ENCODE peak calls at places on chromosomes 1 and 21, in ten cellular contexts. One of them, this sample, is unnamed.
A peak's percentile ranks its signal among the peaks of the same experiment; 100 is the strongest.

GRCh38 chr1:14713077-14713476 is 114.6 kb downstream of the KAZN start:
- DNase-seq in stomach: no peak
- DNase-seq in body of pancreas: no peak
- DNase-seq in mucosa of descending colon: no peak
- DNase-seq in BE2C: no peak
- DNase-seq in NB4: no peak
- DNase-seq in neural progenitor cell: no peak
- DNase-seq in transverse colon: no peak
- DNase-seq in fibroblast of lung: no peak
- DNase-seq in spleen: no peak
- DNase-seq in this sample: no peak

GRCh38 chr1:67579623-67580394 is 105.2 kb upstream of the GADD45A start:
- DNase-seq in BE2C: no peak
- DNase-seq in transverse colon: no peak
- DNase-seq in fibroblast of lung: no peak
- DNase-seq in mucosa of descending colon: no peak
- DNase-seq in body of pancreas: no peak
- DNase-seq in NB4: no peak
- DNase-seq in stomach: no peak
- DNase-seq in spleen: no peak
- DNase-seq in neural progenitor cell: no peak
- DNase-seq in this sample: no peak

GRCh38 chr1:191255354-191256057 is 777.8 kb upstream of the BRINP3 start:
- DNase-seq in BE2C: no peak
- DNase-seq in body of pancreas: no peak
- DNase-seq in fibroblast of lung: no peak
- DNase-seq in mucosa of descending colon: no peak
- DNase-seq in stomach: no peak
- DNase-seq in spleen: no peak
- DNase-seq in neural progenitor cell: peak; percentile 69
- DNase-seq in transverse colon: no peak
- DNase-seq in NB4: peak; percentile 8
- DNase-seq in this sample: no peak

GRCh38 chr1:110620250-110620615 is 14.1 kb upstream of the KCNA2 start:
- DNase-seq in BE2C: no peak
- DNase-seq in neural progenitor cell: no peak
- DNase-seq in mucosa of descending colon: no peak
- DNase-seq in body of pancreas: no peak
- DNase-seq in stomach: no peak
- DNase-seq in fibroblast of lung: no peak
- DNase-seq in NB4: no peak
- DNase-seq in transverse colon: peak; percentile 42
- DNase-seq in spleen: peak; percentile 78
- DNase-seq in this sample: no peak

GRCh38 chr21:44718571-44718970 is 7.2 kb upstream of the TSPEAR start:
- DNase-seq in fibroblast of lung: no peak
- DNase-seq in transverse colon: no peak
- DNase-seq in body of pancreas: no peak
- DNase-seq in BE2C: no peak
- DNase-seq in neural progenitor cell: peak; percentile 52
- DNase-seq in mucosa of descending colon: no peak
- DNase-seq in NB4: no peak
- DNase-seq in spleen: no peak
- DNase-seq in stomach: no peak
- DNase-seq in this sample: no peak

GRCh38 chr1:154871374-154871773 is 1.3 kb upstream of the KCNN3 start:
- DNase-seq in body of pancreas: peak; percentile 22
- DNase-seq in BE2C: no peak
- DNase-seq in mucosa of descending colon: no peak
- DNase-seq in transverse colon: no peak
- DNase-seq in NB4: no peak
- DNase-seq in stomach: peak; percentile 32
- DNase-seq in neural progenitor cell: no peak
- DNase-seq in spleen: no peak
- DNase-seq in fibroblast of lung: no peak
- DNase-seq in this sample: no peak

GRCh38 chr1:111214086-111214801 is 13.3 kb upstream of the CHI3L2 start:
- DNase-seq in transverse colon: no peak
- DNase-seq in spleen: no peak
- DNase-seq in fibroblast of lung: no peak
- DNase-seq in NB4: no peak
- DNase-seq in neural progenitor cell: no peak
- DNase-seq in mucosa of descending colon: no peak
- DNase-seq in stomach: no peak
- DNase-seq in body of pancreas: no peak
- DNase-seq in BE2C: no peak
- DNase-seq in this sample: no peak

GRCh38 chr1:244896550-244896949 is 32.2 kb upstream of the HNRNPU start:
- DNase-seq in transverse colon: no peak
- DNase-seq in spleen: no peak
- DNase-seq in body of pancreas: no peak
- DNase-seq in neural progenitor cell: no peak
- DNase-seq in mucosa of descending colon: no peak
- DNase-seq in NB4: no peak
- DNase-seq in stomach: no peak
- DNase-seq in fibroblast of lung: peak; percentile 91
- DNase-seq in BE2C: no peak
- DNase-seq in this sample: peak; percentile 80

GRCh38 chr21:37675202-37675801 is 241.0 kb downstream of the KCNJ6 start:
- DNase-seq in mucosa of descending colon: peak; percentile 57
- DNase-seq in stomach: peak; percentile 71
- DNase-seq in fibroblast of lung: peak; percentile 49
- DNase-seq in NB4: peak; percentile 50
- DNase-seq in body of pancreas: peak; percentile 65
- DNase-seq in BE2C: peak; percentile 75
- DNase-seq in neural progenitor cell: peak; percentile 84
- DNase-seq in transverse colon: peak; percentile 45
- DNase-seq in spleen: peak; percentile 87
- DNase-seq in this sample: peak; percentile 63

GRCh38 chr21:37546949-37547614 is 180.5 kb downstream of the DYRK1A start:
- DNase-seq in NB4: peak; percentile 41
- DNase-seq in transverse colon: no peak
- DNase-seq in body of pancreas: no peak
- DNase-seq in stomach: no peak
- DNase-seq in spleen: no peak
- DNase-seq in neural progenitor cell: no peak
- DNase-seq in mucosa of descending colon: no peak
- DNase-seq in BE2C: no peak
- DNase-seq in fibroblast of lung: no peak
- DNase-seq in this sample: peak; percentile 22

GRCh38 chr1:212007178-212007577 is 28.2 kb downstream of the INTS7 start:
- DNase-seq in stomach: no peak
- DNase-seq in NB4: no peak
- DNase-seq in BE2C: no peak
- DNase-seq in neural progenitor cell: no peak
- DNase-seq in spleen: no peak
- DNase-seq in fibroblast of lung: no peak
- DNase-seq in transverse colon: no peak
- DNase-seq in mucosa of descending colon: no peak
- DNase-seq in body of pancreas: no peak
- DNase-seq in this sample: no peak

GRCh38 chr1:236997882-236998281 is 6.4 kb downstream of the MT1HL1 start:
- DNase-seq in stomach: no peak
- DNase-seq in fibroblast of lung: no peak
- DNase-seq in neural progenitor cell: no peak
- DNase-seq in NB4: no peak
- DNase-seq in BE2C: no peak
- DNase-seq in transverse colon: no peak
- DNase-seq in mucosa of descending colon: no peak
- DNase-seq in body of pancreas: no peak
- DNase-seq in spleen: no peak
- DNase-seq in this sample: no peak

GRCh38 chr1:232884262-232884661 is 66.1 kb upstream of the NTPCR start:
- DNase-seq in spleen: no peak
- DNase-seq in NB4: no peak
- DNase-seq in stomach: no peak
- DNase-seq in transverse colon: no peak
- DNase-seq in fibroblast of lung: no peak
- DNase-seq in body of pancreas: no peak
- DNase-seq in BE2C: no peak
- DNase-seq in neural progenitor cell: no peak
- DNase-seq in mucosa of descending colon: no peak
- DNase-seq in this sample: peak; percentile 5

GRCh38 chr1:234212764-234213406 is 160.4 kb upstream of the COA6 start:
- DNase-seq in NB4: peak; percentile 73
- DNase-seq in BE2C: peak; percentile 35
- DNase-seq in transverse colon: no peak
- DNase-seq in body of pancreas: peak; percentile 71
- DNase-seq in spleen: no peak
- DNase-seq in fibroblast of lung: peak; percentile 3
- DNase-seq in neural progenitor cell: peak; percentile 79
- DNase-seq in mucosa of descending colon: no peak
- DNase-seq in stomach: no peak
- DNase-seq in this sample: peak; percentile 73

GRCh38 chr1:228511539-228512445 is 24.6 kb downstream of the RNF187 start:
- DNase-seq in spleen: peak; percentile 27
- DNase-seq in transverse colon: no peak
- DNase-seq in BE2C: no peak
- DNase-seq in stomach: no peak
- DNase-seq in body of pancreas: no peak
- DNase-seq in neural progenitor cell: no peak
- DNase-seq in mucosa of descending colon: no peak
- DNase-seq in NB4: no peak
- DNase-seq in fibroblast of lung: no peak
- DNase-seq in this sample: no peak

DNA sequence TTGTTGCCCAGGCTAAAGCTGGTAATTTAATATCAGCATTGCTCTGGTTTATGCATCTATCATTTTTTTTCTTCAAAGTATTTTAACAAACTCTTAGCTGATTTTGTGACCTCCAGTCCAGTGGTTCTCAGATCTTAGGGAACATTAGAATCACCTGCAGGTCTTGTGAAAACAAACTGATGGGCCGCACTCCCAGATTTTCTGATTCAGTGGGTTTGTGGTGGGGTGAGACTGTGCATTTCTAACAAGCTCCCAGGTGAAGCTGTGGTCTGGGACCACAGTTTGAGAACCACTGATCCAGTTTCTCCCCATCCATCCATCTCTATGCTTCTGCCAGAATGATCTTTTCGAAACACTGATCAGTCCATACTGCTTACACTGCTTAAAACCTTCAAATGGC is 305.7 kb upstream of the USP24 start:
- DNase-seq in BE2C: no peak
- DNase-seq in neural progenitor cell: no peak
- DNase-seq in fibroblast of lung: no peak
- DNase-seq in body of pancreas: no peak
- DNase-seq in mucosa of descending colon: no peak
- DNase-seq in spleen: no peak
- DNase-seq in transverse colon: no peak
- DNase-seq in stomach: no peak
- DNase-seq in NB4: no peak
- DNase-seq in this sample: no peak
- TF ChIP-seq CTCF in BE2C: no peak
- TF ChIP-seq CTCF in neural progenitor cell: no peak
- TF ChIP-seq CTCF in fibroblast of lung: no peak
- TF ChIP-seq CTCF in body of pancreas: no peak
- TF ChIP-seq CTCF in mucosa of descending colon: no peak
- TF ChIP-seq CTCF in spleen: no peak
- TF ChIP-seq CTCF in transverse colon: no peak
- TF ChIP-seq CTCF in stomach: no peak
- TF ChIP-seq CTCF in NB4: no peak
- TF ChIP-seq CTCF in this sample: no peak

DNA sequence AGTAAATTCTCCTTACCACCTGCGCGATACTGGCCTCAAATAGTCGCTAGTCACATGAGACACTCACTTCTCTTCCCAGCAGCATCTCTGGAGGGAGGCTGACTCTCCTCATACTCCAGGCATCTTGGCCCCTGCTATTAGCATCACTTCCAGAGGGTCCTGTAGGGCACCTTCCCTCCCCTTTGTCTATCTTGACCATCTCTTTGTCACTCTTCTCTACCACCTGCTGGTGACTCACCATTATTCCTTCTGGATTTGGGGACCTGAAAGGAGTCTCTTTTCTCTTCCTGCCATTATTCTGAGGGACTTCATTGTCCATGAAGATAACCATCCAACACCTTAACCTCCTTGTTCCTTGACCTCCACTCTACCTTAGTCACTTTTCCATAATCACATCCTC is 31.7 kb upstream of the GPR37L1 start:
- DNase-seq in spleen: no peak
- DNase-seq in stomach: no peak
- DNase-seq in BE2C: no peak
- DNase-seq in transverse colon: no peak
- DNase-seq in fibroblast of lung: no peak
- DNase-seq in mucosa of descending colon: no peak
- DNase-seq in neural progenitor cell: no peak
- DNase-seq in body of pancreas: no peak
- DNase-seq in NB4: no peak
- DNase-seq in this sample: peak; percentile 24
- TF ChIP-seq CTCF in spleen: no peak
- TF ChIP-seq CTCF in stomach: peak; percentile 39
- TF ChIP-seq CTCF in BE2C: peak; percentile 42
- TF ChIP-seq CTCF in transverse colon: peak; percentile 50
- TF ChIP-seq CTCF in fibroblast of lung: no peak
- TF ChIP-seq CTCF in mucosa of descending colon: no peak
- TF ChIP-seq CTCF in neural progenitor cell: no peak
- TF ChIP-seq CTCF in body of pancreas: peak; percentile 39
- TF ChIP-seq CTCF in NB4: no peak
- TF ChIP-seq CTCF in this sample: peak; percentile 38

DNA sequence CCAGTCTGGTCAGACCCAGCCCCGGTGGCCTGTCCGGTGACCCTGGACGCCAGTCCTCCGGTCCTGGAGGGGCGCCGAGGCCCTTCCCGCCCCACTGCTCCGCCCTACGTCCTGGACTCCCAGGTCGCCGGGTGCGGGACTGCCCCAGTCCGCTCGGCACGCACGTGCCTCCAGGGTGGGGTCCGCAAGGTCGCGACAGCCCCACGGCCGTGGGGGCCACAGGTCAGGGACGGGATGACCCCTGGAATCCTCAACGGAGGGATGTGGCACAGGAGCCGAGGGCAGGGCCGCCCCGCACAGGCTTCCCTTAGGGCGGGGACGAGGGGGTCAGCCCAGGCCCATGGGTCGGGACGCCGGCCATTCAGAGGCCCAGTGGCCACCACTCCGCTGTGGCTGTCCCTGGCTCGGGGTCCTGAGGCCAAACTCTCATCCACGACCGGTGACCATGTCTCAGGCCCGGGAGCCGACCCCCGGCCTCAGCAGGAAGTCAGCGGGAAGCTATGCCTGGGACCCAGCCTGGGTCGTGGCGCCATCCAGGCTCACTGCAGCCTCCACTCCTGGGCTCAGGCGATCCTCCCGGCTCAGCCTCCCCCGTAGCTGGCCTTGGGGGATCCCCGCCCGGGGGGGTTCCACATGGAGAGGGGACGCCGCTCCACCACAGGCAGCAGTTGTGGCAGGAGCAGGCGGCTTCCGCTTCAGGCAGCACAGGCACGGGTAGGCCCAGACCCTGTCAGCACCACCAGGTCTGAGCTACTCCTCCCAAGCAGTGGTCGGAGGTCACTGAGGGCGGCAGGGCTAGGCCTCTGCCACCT is 599 bp upstream of the TMEM240 start:
- DNase-seq in stomach: no peak
- DNase-seq in fibroblast of lung: no peak
- DNase-seq in NB4: no peak
- DNase-seq in spleen: peak; percentile 87
- DNase-seq in transverse colon: no peak
- DNase-seq in body of pancreas: no peak
- DNase-seq in BE2C: no peak
- DNase-seq in neural progenitor cell: no peak
- DNase-seq in mucosa of descending colon: peak; percentile 58
- DNase-seq in this sample: no peak
- TF ChIP-seq CTCF in stomach: no peak
- TF ChIP-seq CTCF in fibroblast of lung: no peak
- TF ChIP-seq CTCF in NB4: no peak
- TF ChIP-seq CTCF in spleen: no peak
- TF ChIP-seq CTCF in transverse colon: no peak
- TF ChIP-seq CTCF in body of pancreas: no peak
- TF ChIP-seq CTCF in BE2C: no peak
- TF ChIP-seq CTCF in neural progenitor cell: no peak
- TF ChIP-seq CTCF in mucosa of descending colon: no peak
- TF ChIP-seq CTCF in this sample: no peak

GRCh38 chr1:113835686-113836290 is 23.5 kb upstream of the RSBN1 start:
- DNase-seq in BE2C: peak; percentile 19
- DNase-seq in mucosa of descending colon: no peak
- DNase-seq in transverse colon: no peak
- DNase-seq in neural progenitor cell: peak; percentile 42
- DNase-seq in NB4: peak; percentile 64
- DNase-seq in stomach: no peak
- DNase-seq in body of pancreas: no peak
- DNase-seq in fibroblast of lung: peak; percentile 74
- DNase-seq in spleen: no peak
- DNase-seq in this sample: peak; percentile 75
- TF ChIP-seq CTCF in BE2C: peak; percentile 41
- TF ChIP-seq CTCF in mucosa of descending colon: peak; percentile 37
- TF ChIP-seq CTCF in transverse colon: peak; percentile 62
- TF ChIP-seq CTCF in neural progenitor cell: peak; percentile 68
- TF ChIP-seq CTCF in NB4: no peak
- TF ChIP-seq CTCF in stomach: peak; percentile 57
- TF ChIP-seq CTCF in body of pancreas: peak; percentile 65
- TF ChIP-seq CTCF in fibroblast of lung: no peak
- TF ChIP-seq CTCF in spleen: no peak
- TF ChIP-seq CTCF in this sample: peak; percentile 62